ENCODE peak calls at places on chromosomes 1 and 21, in five cellular contexts. P is CD8-positive, alpha-beta T cell; A is SK-MEL-5; S is stimulated activated CD4-positive, alpha-beta T cell treated with anti-CD3 and anti-CD28 coated beads, Interleukin-4, amount 100 ng/mL, for 1 hour; B is HS-27A. I is an unnamed sample.
A peak's percentile ranks its signal among the peaks of the same experiment; 100 is the strongest.

GRCh38 chr1:2468041-2468472 is 8.0 kb upstream of the PLCH2 start:
- DNase-seq in A (no peak), P (peak; percentile 60), S (peak; percentile 46), B (no peak), I (no peak)

GRCh38 chr21:42161401-42161956 is 57.5 kb upstream of the ABCG1 start:
- DNase-seq in B (no peak), A (no peak), P (no peak), S (no peak), I (no peak)

GRCh38 chr1:171653796-171654704 is 1.6 kb upstream of the MYOC start:
- DNase-seq in B (no peak), A (peak; percentile 35), P (no peak), S (no peak), I (peak; percentile 15)

GRCh38 chr1:42876009-42876408 is 29.6 kb downstream of the ZNF691 start:
- DNase-seq in B (no peak), P (no peak), S (no peak), A (no peak), I (no peak)

GRCh38 chr1:176073524-176074157 is 133.4 kb downstream of the COP1 start:
- DNase-seq in A (peak; percentile 79), S (no peak), P (no peak), B (peak; percentile 30), I (peak; percentile 75)

GRCh38 chr1:59290173-59290954 is 6.5 kb upstream of the FGGY start:
- DNase-seq in A (peak; percentile 37), S (peak; percentile 7), P (no peak), B (no peak), I (peak; percentile 35)

GRCh38 chr1:2050482-2050792 is 226 bp downstream of the PRKCZ start:
- DNase-seq in S (no peak), P (peak; percentile 50), A (no peak), B (no peak), I (no peak)

GRCh38 chr1:115012006-115012405 is 17.6 kb upstream of the TSHB start:
- DNase-seq in P (no peak), B (no peak), S (no peak), A (no peak), I (no peak)

GRCh38 chr1:21701401-21701800 is 32.2 kb upstream of the RAP1GAP start:
- DNase-seq in P (no peak), S (no peak), B (no peak), A (no peak), I (no peak)

GRCh38 chr21:39822042-39822441 is 45.2 kb upstream of the PCP4 start:
- DNase-seq in B (no peak), P (no peak), A (no peak), S (no peak), I (no peak)

GRCh38 chr1:6134206-6134605 is 45.9 kb downstream of the CHD5 start:
- DNase-seq in B (no peak), P (no peak), A (no peak), S (no peak), I (no peak)

GRCh38 chr1:101769520-101769919 is 227.2 kb downstream of the OLFM3 start:
- DNase-seq in B (no peak), S (no peak), P (no peak), A (peak; percentile 50), I (no peak)

GRCh38 chr1:10170362-10170665 is 40.1 kb upstream of the KIF1B start:
- DNase-seq in B (no peak), S (no peak), P (no peak), A (no peak), I (no peak)

GRCh38 chr1:32899586-32900296 is 1.4 kb downstream of the TMEM54 start:
- DNase-seq in P (no peak), B (no peak), A (no peak), S (no peak), I (no peak)

GRCh38 chr1:109630081-109630880 is 10.6 kb downstream of the AMPD2 start:
- DNase-seq in P (peak; percentile 47), A (peak; percentile 20), B (no peak), S (peak; percentile 48), I (no peak)

GRCh38 chr21:21624674-21625073 is 626.5 kb downstream of the NCAM2 start:
- DNase-seq in A (peak; percentile 58), S (no peak), B (no peak), P (no peak), I (no peak)

GRCh38 chr1:21022279-21023040 is 154.2 kb downstream of the EIF4G3 start:
- DNase-seq in B (peak; percentile 86), P (peak; percentile 38), S (no peak), A (peak; percentile 88), I (peak; percentile 97)

GRCh38 chr21:32319012-32319411 is 20.4 kb downstream of the MRAP start:
- DNase-seq in S (no peak), A (no peak), B (no peak), P (no peak), I (no peak)

GRCh38 chr1:245837741-245838140 is 669.3 kb downstream of the SMYD3 start:
- DNase-seq in S (no peak), A (no peak), B (no peak), P (no peak), I (no peak)

GRCh38 chr1:13619909-13620308 is 36.3 kb downstream of the PDPN start:
- DNase-seq in S (no peak), A (no peak), B (no peak), P (no peak), I (no peak)

GRCh38 chr1:41503507-41504125 is 19.1 kb upstream of the EDN2 start:
- DNase-seq in P (no peak), B (no peak), A (peak; percentile 50), S (no peak), I (no peak)

GRCh38 chr1:93034397-93034796 is 44.7 kb upstream of the MTF2 start:
- DNase-seq in S (no peak), B (no peak), A (no peak), P (no peak), I (no peak)

GRCh38 chr1:18344755-18345154 is 136.0 kb upstream of the KLHDC7A start:
- DNase-seq in P (no peak), A (no peak), S (no peak), B (no peak), I (no peak)

GRCh38 chr1:198849108-198849507 is 210.3 kb downstream of the PTPRC start:
- DNase-seq in B (no peak), S (no peak), A (no peak), P (no peak), I (no peak)

GRCh38 chr1:61081637-61082335 is 575 bp upstream of the NFIA start:
- DNase-seq in A (peak; percentile 70), B (no peak), P (peak; percentile 66), S (peak; percentile 62), I (no peak)

GRCh38 chr1:150881331-150882070 is 5.1 kb upstream of the ARNT start:
- DNase-seq in S (no peak), A (peak; percentile 32), B (peak; percentile 35), P (no peak), I (peak; percentile 75)

GRCh38 chr1:109277434-109278204 is 5.3 kb downstream of the PSRC1 start:
- DNase-seq in P (peak; percentile 48), B (peak; percentile 53), A (peak; percentile 88), S (peak; percentile 63), I (peak; percentile 72)

GRCh38 chr1:201941420-201942128 is 4.8 kb downstream of the LMOD1 start:
- DNase-seq in B (no peak), A (no peak), S (no peak), P (no peak), I (no peak)

GRCh38 chr21:43731891-43732711 is 13.2 kb downstream of the PDXK start:
- DNase-seq in B (no peak), A (no peak), S (no peak), P (no peak), I (no peak)

GRCh38 chr1:20446796-20447195 is 39.2 kb downstream of the CAMK2N1 start:
- DNase-seq in A (peak; percentile 5), B (no peak), P (no peak), S (no peak), I (no peak)

GRCh38 chr1:9589719-9590157 is 1.0 kb downstream of the TMEM201 start:
- DNase-seq in S (no peak), A (no peak), P (no peak), B (no peak), I (no peak)

GRCh38 chr1:234561322-234561721 is 48.7 kb downstream of the IRF2BP2 start:
- DNase-seq in S (no peak), B (no peak), P (no peak), A (no peak), I (no peak)

GRCh38 chr1:173134800-173135199 is 72.3 kb downstream of the TNFSF4 start:
- DNase-seq in B (no peak), S (no peak), P (no peak), A (peak; percentile 4), I (no peak)

GRCh38 chr1:156213644-156213966 is 798 bp downstream of the PMF1 start:
- DNase-seq in S (no peak), P (no peak), A (no peak), B (no peak), I (no peak)

GRCh38 chr1:43673261-43673660 is 23.3 kb downstream of the KDM4A start:
- DNase-seq in S (no peak), P (no peak), A (no peak), B (no peak), I (no peak)

I was measured in brain microvascular endothelial cell.